ENCODE peak calls at places on chromosome 20, in five cellular contexts. One of them, this sample, is unnamed.

GRCh38 chr20:45592574-45593189 is 13.6 kb upstream of the WFDC8 start:
- DNase-seq in stomach: no peak
- DNase-seq in psoas muscle: no peak
- DNase-seq in upper lobe of right lung: no peak
- DNase-seq in mammary epithelial cell: peak; percentile 56
- DNase-seq in this sample: no peak

GRCh38 chr20:2135018-2135417 is 33.4 kb downstream of the STK35 start:
- DNase-seq in stomach: no peak
- DNase-seq in psoas muscle: no peak
- DNase-seq in upper lobe of right lung: no peak
- DNase-seq in mammary epithelial cell: no peak
- DNase-seq in this sample: no peak

GRCh38 chr20:32456869-32457421 is 98.8 kb downstream of the ASXL1 start:
- DNase-seq in stomach: peak; percentile 49
- DNase-seq in psoas muscle: peak; percentile 60
- DNase-seq in upper lobe of right lung: no peak
- DNase-seq in mammary epithelial cell: no peak
- DNase-seq in this sample: no peak

GRCh38 chr20:5835870-5836269 is 85.7 kb downstream of the SHLD1 start:
- DNase-seq in stomach: no peak
- DNase-seq in psoas muscle: no peak
- DNase-seq in upper lobe of right lung: no peak
- DNase-seq in mammary epithelial cell: no peak
- DNase-seq in this sample: no peak

GRCh38 chr20:12040261-12040660 is 122.6 kb downstream of the BTBD3 start:
- DNase-seq in stomach: no peak
- DNase-seq in psoas muscle: no peak
- DNase-seq in upper lobe of right lung: no peak
- DNase-seq in mammary epithelial cell: no peak
- DNase-seq in this sample: no peak

GRCh38 chr20:57374931-57375651 is 16.1 kb upstream of the RBM38 start:
- DNase-seq in stomach: no peak
- DNase-seq in psoas muscle: no peak
- DNase-seq in upper lobe of right lung: peak; percentile 73
- DNase-seq in mammary epithelial cell: no peak
- DNase-seq in this sample: no peak

GRCh38 chr20:44018684-44019637 is 104.3 kb downstream of the TOX2 start:
- DNase-seq in stomach: no peak
- DNase-seq in psoas muscle: no peak
- DNase-seq in upper lobe of right lung: no peak
- DNase-seq in mammary epithelial cell: no peak
- DNase-seq in this sample: no peak

GRCh38 chr20:49037962-49038387 is 8.1 kb upstream of the CSE1L start:
- DNase-seq in stomach: no peak
- DNase-seq in psoas muscle: no peak
- DNase-seq in upper lobe of right lung: no peak
- DNase-seq in mammary epithelial cell: no peak
- DNase-seq in this sample: no peak

GRCh38 chr20:8744228-8744844 is 324.6 kb upstream of the PLCB4 start:
- DNase-seq in stomach: no peak
- DNase-seq in psoas muscle: no peak
- DNase-seq in upper lobe of right lung: no peak
- DNase-seq in mammary epithelial cell: no peak
- DNase-seq in this sample: no peak

GRCh38 chr20:17014217-17014616 is 212.6 kb upstream of the PCSK2 start:
- DNase-seq in stomach: no peak
- DNase-seq in psoas muscle: no peak
- DNase-seq in upper lobe of right lung: no peak
- DNase-seq in mammary epithelial cell: no peak
- DNase-seq in this sample: no peak

GRCh38 chr20:31716351-31716750 is 6.3 kb downstream of the BCL2L1 start:
- DNase-seq in stomach: no peak
- DNase-seq in psoas muscle: no peak
- DNase-seq in upper lobe of right lung: no peak
- DNase-seq in mammary epithelial cell: no peak
- DNase-seq in this sample: no peak

GRCh38 chr20:48390981-48391380 is 436.8 kb downstream of the PREX1 start:
- DNase-seq in stomach: no peak
- DNase-seq in psoas muscle: no peak
- DNase-seq in upper lobe of right lung: no peak
- DNase-seq in mammary epithelial cell: no peak
- DNase-seq in this sample: no peak

GRCh38 chr20:61758556-61759200 is 307.0 kb downstream of the TAF4 start:
- DNase-seq in stomach: no peak
- DNase-seq in psoas muscle: no peak
- DNase-seq in upper lobe of right lung: peak; percentile 48
- DNase-seq in mammary epithelial cell: no peak
- DNase-seq in this sample: no peak

GRCh38 chr20:11401988-11402387 is 515.7 kb upstream of the BTBD3 start:
- DNase-seq in stomach: no peak
- DNase-seq in psoas muscle: no peak
- DNase-seq in upper lobe of right lung: no peak
- DNase-seq in mammary epithelial cell: no peak
- DNase-seq in this sample: no peak

GRCh38 chr20:33349493-33349892 is 51.8 kb downstream of the CDK5RAP1 start:
- DNase-seq in stomach: no peak
- DNase-seq in psoas muscle: no peak
- DNase-seq in upper lobe of right lung: no peak
- DNase-seq in mammary epithelial cell: no peak
- DNase-seq in this sample: no peak

GRCh38 chr20:58141496-58141895 is 87.0 kb downstream of the ANKRD60 start:
- DNase-seq in stomach: no peak
- DNase-seq in psoas muscle: no peak
- DNase-seq in upper lobe of right lung: peak; percentile 21
- DNase-seq in mammary epithelial cell: no peak
- DNase-seq in this sample: no peak

GRCh38 chr20:1185316-1185741 is 548 bp upstream of the TMEM74B start:
- DNase-seq in stomach: no peak
- DNase-seq in psoas muscle: no peak
- DNase-seq in upper lobe of right lung: no peak
- DNase-seq in mammary epithelial cell: no peak
- DNase-seq in this sample: no peak

GRCh38 chr20:38805958-38806854 is 709 bp downstream of the PPP1R16B start:
- DNase-seq in stomach: no peak
- DNase-seq in psoas muscle: no peak
- DNase-seq in upper lobe of right lung: peak; percentile 68
- DNase-seq in mammary epithelial cell: no peak
- DNase-seq in this sample: no peak

GRCh38 chr20:48066256-48066655 is 281.0 kb upstream of the SULF2 start:
- DNase-seq in stomach: no peak
- DNase-seq in psoas muscle: no peak
- DNase-seq in upper lobe of right lung: no peak
- DNase-seq in mammary epithelial cell: peak; percentile 60
- DNase-seq in this sample: no peak

GRCh38 chr20:41482647-41483552 is 116.3 kb upstream of the EMILIN3 start:
- DNase-seq in stomach: no peak
- DNase-seq in psoas muscle: no peak
- DNase-seq in upper lobe of right lung: no peak
- DNase-seq in mammary epithelial cell: peak; percentile 11
- DNase-seq in this sample: no peak

GRCh38 chr20:1094706-1095220 is 23.6 kb upstream of the PSMF1 start:
- DNase-seq in stomach: no peak
- DNase-seq in psoas muscle: no peak
- DNase-seq in upper lobe of right lung: no peak
- DNase-seq in mammary epithelial cell: no peak
- DNase-seq in this sample: no peak

GRCh38 chr20:20017852-20018245 is 687 bp downstream of the NAA20 start:
- DNase-seq in stomach: no peak
- DNase-seq in psoas muscle: no peak
- DNase-seq in upper lobe of right lung: no peak
- DNase-seq in mammary epithelial cell: peak; percentile 36
- DNase-seq in this sample: no peak
- TF ChIP-seq CTCF in stomach: no peak
- TF ChIP-seq CTCF in psoas muscle: no peak
- TF ChIP-seq CTCF in upper lobe of right lung: no peak
- TF ChIP-seq CTCF in mammary epithelial cell: no peak
- TF ChIP-seq CTCF in this sample: no peak

DNA sequence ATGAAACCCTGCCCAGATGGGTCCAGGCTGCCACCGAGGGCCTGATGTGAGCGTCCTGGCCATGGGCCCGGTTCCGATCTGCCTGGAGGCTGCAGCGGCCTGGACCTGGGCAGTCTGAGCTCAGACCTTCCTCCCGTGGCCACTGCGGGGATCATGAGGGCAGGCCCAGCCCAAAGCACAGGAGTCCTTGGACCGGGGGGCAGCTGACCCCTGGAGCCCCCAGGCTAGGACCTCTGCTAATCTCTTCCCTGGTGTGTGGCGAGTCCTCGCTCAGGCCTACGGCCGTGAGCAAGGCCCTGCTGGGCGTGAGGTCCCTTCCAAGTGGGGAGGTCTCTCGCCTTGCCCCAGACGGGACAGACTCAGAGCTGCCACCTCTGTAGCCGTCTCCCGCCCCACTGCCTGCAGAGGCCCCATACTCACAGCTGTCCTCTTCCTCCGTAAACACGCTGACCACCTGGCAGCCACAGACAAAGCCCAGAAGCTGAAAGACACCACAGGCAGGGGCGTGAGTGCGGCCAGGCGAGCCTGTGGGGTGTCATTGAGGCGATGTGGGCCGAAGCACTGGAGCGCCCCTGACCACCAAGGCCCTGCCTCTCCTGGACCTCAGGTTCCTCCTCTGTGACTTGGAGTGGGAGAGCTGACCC is 8.0 kb downstream of the BIRC7 start:
- DNase-seq in stomach: no peak
- DNase-seq in psoas muscle: no peak
- DNase-seq in upper lobe of right lung: no peak
- DNase-seq in mammary epithelial cell: no peak
- DNase-seq in this sample: no peak
- H3K9me3 ChIP-seq in stomach: no peaks in the 10 kb centered on the region
- H3K9me3 ChIP-seq in psoas muscle: no peaks in the 10 kb centered on the region
- H3K9me3 ChIP-seq in upper lobe of right lung: no peaks in the 10 kb centered on the region
- H3K9me3 ChIP-seq in mammary epithelial cell: no peaks in the 10 kb centered on the region
- H3K9me3 ChIP-seq in this sample: no peaks in the 10 kb centered on the region

GRCh38 chr20:54458219-54458618 is 17.2 kb upstream of the DOK5 start:
- DNase-seq in stomach: no peak
- DNase-seq in psoas muscle: no peak
- DNase-seq in upper lobe of right lung: no peak
- DNase-seq in mammary epithelial cell: no peak
- DNase-seq in this sample: no peak

GRCh38 chr20:54456423-54456822 is 19.0 kb upstream of the DOK5 start:
- DNase-seq in stomach: no peak
- DNase-seq in psoas muscle: no peak
- DNase-seq in upper lobe of right lung: no peak
- DNase-seq in mammary epithelial cell: no peak
- DNase-seq in this sample: no peak

GRCh38 chr20:54454982-54455381 is 20.4 kb upstream of the DOK5 start:
- DNase-seq in stomach: no peak
- DNase-seq in psoas muscle: no peak
- DNase-seq in upper lobe of right lung: no peak
- DNase-seq in mammary epithelial cell: no peak
- DNase-seq in this sample: no peak

GRCh38 chr20:54459279-54459678 is 16.1 kb upstream of the DOK5 start:
- DNase-seq in stomach: no peak
- DNase-seq in psoas muscle: no peak
- DNase-seq in upper lobe of right lung: no peak
- DNase-seq in mammary epithelial cell: no peak
- DNase-seq in this sample: no peak

DNA sequence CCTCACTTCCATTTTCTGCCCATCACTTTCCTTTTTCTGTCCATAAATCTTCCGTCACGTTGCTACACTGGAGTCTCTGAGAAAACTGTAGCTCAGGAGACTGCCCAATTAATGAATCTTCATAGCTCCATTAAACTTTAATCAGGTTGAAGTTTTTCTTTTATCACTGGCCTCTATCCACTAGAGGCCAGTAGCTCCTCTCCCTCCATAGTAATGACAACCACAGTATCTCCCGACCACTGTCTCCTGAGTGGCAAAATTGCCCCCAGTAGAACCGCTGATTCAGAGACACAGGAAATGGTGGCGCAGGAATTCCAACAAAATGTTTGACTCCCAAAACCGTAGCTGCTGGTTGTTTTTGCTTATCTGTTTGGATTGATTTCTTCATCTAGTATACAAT is 18.4 kb upstream of the DOK5 start:
- DNase-seq in stomach: no peak
- DNase-seq in psoas muscle: no peak
- DNase-seq in upper lobe of right lung: no peak
- DNase-seq in mammary epithelial cell: no peak
- DNase-seq in this sample: no peak
- TF ChIP-seq CTCF in stomach: no peak
- TF ChIP-seq CTCF in psoas muscle: peak; percentile 27
- TF ChIP-seq CTCF in upper lobe of right lung: no peak
- TF ChIP-seq CTCF in mammary epithelial cell: no peak
- TF ChIP-seq CTCF in this sample: no peak

DNA sequence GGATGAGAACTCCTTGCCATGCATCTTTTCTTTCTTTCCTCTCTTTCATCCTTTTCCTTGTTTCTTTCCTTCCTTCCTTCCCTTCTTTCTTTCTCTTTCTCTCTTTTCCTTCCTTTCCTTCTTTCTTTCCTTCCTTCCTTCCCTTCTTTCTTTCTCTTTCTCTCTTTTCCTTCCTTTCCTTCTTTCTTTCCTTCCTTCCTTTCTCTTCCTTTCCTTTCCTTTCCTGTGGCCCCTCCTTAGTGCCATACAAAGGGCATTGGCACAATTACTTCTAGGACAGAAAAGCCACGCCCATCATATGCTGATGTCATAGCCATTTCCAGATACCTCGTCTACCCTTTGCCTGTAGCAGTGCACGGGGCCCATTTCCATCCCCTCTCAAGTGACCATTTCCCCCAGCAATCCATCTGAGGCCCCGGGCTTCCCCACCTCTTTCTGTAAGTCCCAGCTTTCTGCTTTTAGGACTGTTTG is 2.2 kb upstream of the CENPB start:
- DNase-seq in stomach: no peak
- DNase-seq in psoas muscle: no peak
- DNase-seq in upper lobe of right lung: no peak
- DNase-seq in mammary epithelial cell: no peak
- DNase-seq in this sample: no peak
- H3K9me3 ChIP-seq in stomach: no peaks in the 10 kb centered on the region
- H3K9me3 ChIP-seq in psoas muscle: no peaks in the 10 kb centered on the region
- H3K9me3 ChIP-seq in upper lobe of right lung: no peaks in the 10 kb centered on the region
- H3K9me3 ChIP-seq in mammary epithelial cell: no peaks in the 10 kb centered on the region
- H3K9me3 ChIP-seq in this sample: no peaks in the 10 kb centered on the region

DNA sequence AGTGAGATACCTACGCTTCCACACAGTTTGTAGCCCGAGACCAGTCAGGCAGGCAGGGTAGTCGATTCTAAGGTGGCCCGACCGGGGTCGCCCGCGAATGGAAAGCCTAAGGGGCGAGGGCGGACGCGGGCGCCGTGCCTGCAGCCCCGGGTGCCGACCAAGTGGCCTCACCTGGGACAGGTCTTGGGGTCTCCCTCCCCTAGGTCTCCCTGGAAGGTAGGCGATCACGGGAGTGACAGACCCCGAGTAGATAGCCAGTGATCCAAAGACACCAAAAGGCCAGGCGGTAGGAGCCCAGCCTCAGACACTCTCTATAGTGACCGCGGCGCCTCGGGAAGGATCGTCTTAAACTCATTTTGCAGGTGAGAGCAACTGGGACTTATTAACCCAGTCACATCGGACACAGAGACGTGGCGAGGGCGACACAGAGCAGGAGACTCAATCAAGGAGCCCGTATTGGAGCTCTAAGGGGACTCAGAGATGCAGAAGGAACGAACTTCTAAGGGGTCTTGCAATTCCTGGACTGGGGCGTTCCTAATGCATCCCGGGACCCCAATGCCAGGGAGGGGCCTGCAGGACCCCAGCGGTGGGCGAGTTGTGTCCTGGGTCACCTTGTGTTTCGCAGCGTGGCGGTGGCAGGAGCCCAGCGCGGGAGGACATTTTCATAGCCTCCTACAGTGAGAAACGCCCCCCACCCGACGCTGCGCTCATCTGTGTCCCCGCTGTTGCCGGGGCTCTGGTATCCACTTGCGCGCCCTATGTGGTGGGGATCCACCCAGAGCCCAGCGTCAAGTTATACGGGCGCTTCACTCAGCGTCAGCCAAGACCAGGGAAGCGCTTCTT is 2.1 kb upstream of the VSX1 start:
- DNase-seq in stomach: peak; percentile 48
- DNase-seq in psoas muscle: no peak
- DNase-seq in upper lobe of right lung: no peak
- DNase-seq in mammary epithelial cell: no peak
- DNase-seq in this sample: peak; percentile 69
- TF ChIP-seq CTCF in stomach: no peak
- TF ChIP-seq CTCF in psoas muscle: no peak
- TF ChIP-seq CTCF in upper lobe of right lung: peak; percentile 39
- TF ChIP-seq CTCF in mammary epithelial cell: no peak
- TF ChIP-seq CTCF in this sample: no peak

This sample was measured in vagina.